ENCODE peak calls at places on chromosomes 3 and 15, in nine cellular contexts. M is COR-L47, J is stromal cell of bone marrow, S is nephron progenitor cell, C is EH, Z is HFFc6, K is hippocampal formation, L is left colon, O is fibroblast of mammary gland. F is an unnamed sample.

GRCh38 chr15:54017911-54018310 is 39.7 kb downstream of the UNC13C start:
- DNase-seq in J (no peak), O (no peak), M (no peak), K (no peak), L (no peak), S (no peak), Z (no peak), C (no peak), F (no peak)

GRCh38 chr3:180747805-180748361 is 68.6 kb upstream of the CCDC39 start:
- DNase-seq in S (no peak), K (no peak), C (no peak), O (no peak), J (no peak), M (peak), Z (no peak), L (no peak), F (no peak)

GRCh38 chr3:28972921-28973320 is 307.9 kb upstream of the RBMS3 start:
- DNase-seq in O (peak), L (no peak), S (no peak), M (no peak), J (no peak), C (peak), K (no peak), Z (peak), F (no peak)

GRCh38 chr3:179174316-179174715 is 26.2 kb downstream of the PIK3CA start:
- DNase-seq in S (no peak), Z (no peak), K (no peak), L (no peak), C (no peak), J (no peak), O (no peak), M (no peak), F (no peak)

GRCh38 chr3:194884649-194885315 is 199.1 kb downstream of the FAM43A start:
- DNase-seq in M (no peak), S (no peak), K (no peak), O (peak), L (no peak), Z (no peak), C (peak), J (no peak), F (no peak)

GRCh38 chr15:73691398-73691797 is 7.2 kb downstream of the CD276 start:
- DNase-seq in K (no peak), M (no peak), O (peak), C (peak), Z (peak), S (peak), J (peak), L (peak), F (no peak)

GRCh38 chr3:98185180-98185579 is 18.7 kb downstream of the OR5H15 start:
- DNase-seq in L (no peak), M (no peak), Z (no peak), K (no peak), J (no peak), C (no peak), S (no peak), O (no peak), F (no peak)

GRCh38 chr3:37453393-37454391 is 279.3 kb upstream of the LRRFIP2 start:
- DNase-seq in O (no peak), C (peak), J (no peak), K (peak), L (peak), M (no peak), Z (no peak), S (peak), F (no peak)

GRCh38 chr15:84822774-84823579 is 5.8 kb downstream of the ALPK3 start:
- DNase-seq in Z (no peak), O (no peak), L (peak), C (no peak), S (no peak), J (no peak), K (no peak), M (no peak), F (no peak)

GRCh38 chr3:163548005-163548404 is 1530.3 kb downstream of the SI start:
- DNase-seq in M (no peak), S (no peak), J (no peak), Z (no peak), K (no peak), O (no peak), L (no peak), C (no peak), F (no peak)

GRCh38 chr3:72679540-72680198 is 168.6 kb downstream of the SHQ1 start:
- DNase-seq in L (no peak), Z (peak), K (no peak), O (peak), C (peak), M (peak), J (peak), S (no peak), F (peak)

GRCh38 chr15:29125382-29126207 is 144.0 kb downstream of the NSMCE3 start:
- DNase-seq in C (no peak), K (no peak), Z (no peak), J (no peak), M (no peak), S (no peak), O (no peak), L (no peak), F (no peak)

GRCh38 chr3:8296466-8296865 is 205.2 kb upstream of the LMCD1 start:
- DNase-seq in O (no peak), K (no peak), C (no peak), L (no peak), M (no peak), S (no peak), Z (no peak), J (no peak), F (no peak)

GRCh38 chr3:166405465-166405864 is 568.2 kb upstream of the BCHE start:
- DNase-seq in J (no peak), K (no peak), M (no peak), S (no peak), Z (no peak), C (no peak), L (no peak), O (peak), F (no peak)

GRCh38 chr3:49668861-49669260 is 5.3 kb upstream of the APEH start:
- DNase-seq in Z (no peak), K (no peak), S (no peak), M (no peak), L (no peak), J (no peak), O (no peak), C (peak), F (no peak)

GRCh38 chr3:193987186-193987585 is 148.8 kb upstream of the HES1 start:
- DNase-seq in C (no peak), S (no peak), O (no peak), Z (no peak), M (no peak), L (no peak), K (no peak), J (no peak), F (no peak)